ENCODE peak calls at places on chromosome 18, in six cellular contexts. One of them, this sample, is unnamed. For H3K27me3, the result is how much of the 10 kb centered on the place peaks cover.

GRCh38 chr18:77422974-77423373 is 173.3 kb downstream of the GALR1 start:
- DNase-seq in fibroblast of lung: no peak
- DNase-seq in tibial artery: no peak
- DNase-seq in brain microvascular endothelial cell: no peak
- DNase-seq in heart right ventricle: no peak
- DNase-seq in mammary epithelial cell: no peak
- DNase-seq in this sample: no peak

GRCh38 chr18:304887-305529 is 37.2 kb upstream of the THOC1 start:
- DNase-seq in brain microvascular endothelial cell: no peak
- DNase-seq in tibial artery: no peak
- DNase-seq in heart right ventricle: no peak
- DNase-seq in fibroblast of lung: peak
- DNase-seq in mammary epithelial cell: no peak
- DNase-seq in this sample: no peak

GRCh38 chr18:74299746-74300145 is 8.0 kb upstream of the CYB5A start:
- DNase-seq in brain microvascular endothelial cell: no peak
- DNase-seq in mammary epithelial cell: peak
- DNase-seq in heart right ventricle: no peak
- DNase-seq in tibial artery: no peak
- DNase-seq in fibroblast of lung: peak
- DNase-seq in this sample: no peak

GRCh38 chr18:8424917-8425725 is 184.1 kb upstream of the RAB12 start:
- DNase-seq in tibial artery: no peak
- DNase-seq in mammary epithelial cell: peak
- DNase-seq in heart right ventricle: no peak
- DNase-seq in fibroblast of lung: peak
- DNase-seq in brain microvascular endothelial cell: peak
- DNase-seq in this sample: no peak

GRCh38 chr18:3211236-3211992 is 8.4 kb downstream of the MYOM1 start:
- DNase-seq in brain microvascular endothelial cell: peak
- DNase-seq in heart right ventricle: peak
- DNase-seq in tibial artery: no peak
- DNase-seq in fibroblast of lung: peak
- DNase-seq in mammary epithelial cell: no peak
- DNase-seq in this sample: no peak

GRCh38 chr18:34808389-34808788 is 98.3 kb downstream of the DTNA start:
- DNase-seq in fibroblast of lung: no peak
- DNase-seq in heart right ventricle: no peak
- DNase-seq in brain microvascular endothelial cell: no peak
- DNase-seq in tibial artery: no peak
- DNase-seq in mammary epithelial cell: peak
- DNase-seq in this sample: no peak

GRCh38 chr18:33660696-33661310 is 82.8 kb downstream of the ASXL3 start:
- DNase-seq in brain microvascular endothelial cell: no peak
- DNase-seq in fibroblast of lung: peak
- DNase-seq in tibial artery: no peak
- DNase-seq in heart right ventricle: no peak
- DNase-seq in mammary epithelial cell: no peak
- DNase-seq in this sample: no peak

GRCh38 chr18:55101458-55101824 is 142.2 kb upstream of the CCDC68 start:
- DNase-seq in fibroblast of lung: peak
- DNase-seq in brain microvascular endothelial cell: no peak
- DNase-seq in mammary epithelial cell: no peak
- DNase-seq in tibial artery: no peak
- DNase-seq in heart right ventricle: no peak
- DNase-seq in this sample: no peak

GRCh38 chr18:74334242-74334893 is 18.7 kb downstream of the C18orf63 start:
- DNase-seq in brain microvascular endothelial cell: no peak
- DNase-seq in fibroblast of lung: no peak
- DNase-seq in heart right ventricle: no peak
- DNase-seq in tibial artery: no peak
- DNase-seq in mammary epithelial cell: no peak
- DNase-seq in this sample: no peak

GRCh38 chr18:2903006-2903405 is 56.2 kb downstream of the EMILIN2 start:
- DNase-seq in brain microvascular endothelial cell: no peak
- DNase-seq in mammary epithelial cell: peak
- DNase-seq in tibial artery: peak
- DNase-seq in heart right ventricle: peak
- DNase-seq in fibroblast of lung: peak
- DNase-seq in this sample: no peak

GRCh38 chr18:79068299-79068945 is 772 bp upstream of the ATP9B start:
- DNase-seq in tibial artery: no peak
- DNase-seq in heart right ventricle: no peak
- DNase-seq in brain microvascular endothelial cell: peak
- DNase-seq in mammary epithelial cell: no peak
- DNase-seq in fibroblast of lung: peak
- DNase-seq in this sample: no peak

GRCh38 chr18:48796491-48797205 is 154.1 kb downstream of the SMAD7 start:
- DNase-seq in brain microvascular endothelial cell: no peak
- DNase-seq in mammary epithelial cell: no peak
- DNase-seq in fibroblast of lung: no peak
- DNase-seq in tibial artery: peak
- DNase-seq in heart right ventricle: no peak
- DNase-seq in this sample: no peak

GRCh38 chr18:49243391-49243790 is 217.1 kb downstream of the DYM start:
- DNase-seq in tibial artery: no peak
- DNase-seq in brain microvascular endothelial cell: no peak
- DNase-seq in mammary epithelial cell: peak
- DNase-seq in fibroblast of lung: peak
- DNase-seq in heart right ventricle: no peak
- DNase-seq in this sample: no peak

GRCh38 chr18:12014521-12014920 is 33.2 kb downstream of the IMPA2 start:
- DNase-seq in heart right ventricle: no peak
- DNase-seq in brain microvascular endothelial cell: no peak
- DNase-seq in fibroblast of lung: no peak
- DNase-seq in tibial artery: no peak
- DNase-seq in mammary epithelial cell: no peak
- DNase-seq in this sample: no peak

GRCh38 chr18:39795350-39795749 is 2159.7 kb upstream of the PIK3C3 start:
- DNase-seq in fibroblast of lung: no peak
- DNase-seq in heart right ventricle: no peak
- DNase-seq in tibial artery: no peak
- DNase-seq in mammary epithelial cell: no peak
- DNase-seq in brain microvascular endothelial cell: no peak
- DNase-seq in this sample: no peak

GRCh38 chr18:3451989-3452749 is 2.2 kb downstream of the TGIF1 start:
- DNase-seq in tibial artery: peak
- DNase-seq in fibroblast of lung: peak
- DNase-seq in heart right ventricle: peak
- DNase-seq in brain microvascular endothelial cell: peak
- DNase-seq in mammary epithelial cell: peak
- DNase-seq in this sample: peak

DNA sequence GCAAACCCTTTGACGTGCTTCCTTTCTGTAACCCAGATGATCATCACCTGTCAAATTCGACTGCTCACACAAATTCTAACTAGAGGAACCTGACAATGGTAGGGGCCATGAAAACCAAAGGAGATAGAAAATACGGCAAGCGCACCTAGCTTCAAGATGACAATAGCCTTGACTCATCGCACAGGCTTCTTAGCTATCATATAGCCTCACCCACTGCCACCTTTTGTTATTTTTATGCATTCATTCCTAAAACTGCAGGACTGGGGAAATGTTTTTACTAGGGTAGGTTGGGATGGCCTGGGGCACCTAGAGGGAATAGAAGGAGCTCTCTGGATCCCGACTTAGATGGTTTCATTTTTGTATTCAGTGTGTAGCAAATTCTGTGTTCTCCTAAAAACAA is 582.8 kb upstream of the PIK3C3 start:
- DNase-seq in mammary epithelial cell: no peak
- DNase-seq in fibroblast of lung: no peak
- DNase-seq in brain microvascular endothelial cell: no peak
- DNase-seq in tibial artery: no peak
- DNase-seq in heart right ventricle: no peak
- DNase-seq in this sample: no peak
- H3K27ac ChIP-seq in mammary epithelial cell: no peak
- H3K27ac ChIP-seq in fibroblast of lung: no peak
- H3K27ac ChIP-seq in brain microvascular endothelial cell: no peak
- H3K27ac ChIP-seq in tibial artery: no peak
- H3K27ac ChIP-seq in heart right ventricle: no peak
- H3K27ac ChIP-seq in this sample: no peak

GRCh38 chr18:63143246-63143847 is 176.2 kb downstream of the BCL2 start:
- DNase-seq in mammary epithelial cell: no peak
- DNase-seq in heart right ventricle: no peak
- DNase-seq in fibroblast of lung: no peak
- DNase-seq in tibial artery: no peak
- DNase-seq in brain microvascular endothelial cell: no peak
- DNase-seq in this sample: no peak

GRCh38 chr18:63146185-63146584 is 173.4 kb downstream of the BCL2 start:
- DNase-seq in mammary epithelial cell: no peak
- DNase-seq in tibial artery: no peak
- DNase-seq in heart right ventricle: no peak
- DNase-seq in brain microvascular endothelial cell: no peak
- DNase-seq in fibroblast of lung: no peak
- DNase-seq in this sample: no peak

GRCh38 chr18:63147010-63147409 is 172.6 kb downstream of the BCL2 start:
- DNase-seq in tibial artery: no peak
- DNase-seq in fibroblast of lung: no peak
- DNase-seq in mammary epithelial cell: no peak
- DNase-seq in heart right ventricle: no peak
- DNase-seq in brain microvascular endothelial cell: no peak
- DNase-seq in this sample: no peak

GRCh38 chr18:63142502-63143045 is 177.0 kb downstream of the BCL2 start:
- DNase-seq in tibial artery: no peak
- DNase-seq in fibroblast of lung: no peak
- DNase-seq in brain microvascular endothelial cell: no peak
- DNase-seq in mammary epithelial cell: no peak
- DNase-seq in heart right ventricle: no peak
- DNase-seq in this sample: no peak

GRCh38 chr18:63144748-63145147 is 174.8 kb downstream of the BCL2 start:
- DNase-seq in brain microvascular endothelial cell: no peak
- DNase-seq in tibial artery: peak
- DNase-seq in heart right ventricle: no peak
- DNase-seq in fibroblast of lung: no peak
- DNase-seq in mammary epithelial cell: no peak
- DNase-seq in this sample: no peak
- H3K27me3 ChIP-seq in brain microvascular endothelial cell: under half
- H3K27me3 ChIP-seq in tibial artery: under half
- H3K27me3 ChIP-seq in heart right ventricle: under half
- H3K27me3 ChIP-seq in fibroblast of lung: under half
- H3K27me3 ChIP-seq in mammary epithelial cell: under half
- H3K27me3 ChIP-seq in this sample: under half

DNA sequence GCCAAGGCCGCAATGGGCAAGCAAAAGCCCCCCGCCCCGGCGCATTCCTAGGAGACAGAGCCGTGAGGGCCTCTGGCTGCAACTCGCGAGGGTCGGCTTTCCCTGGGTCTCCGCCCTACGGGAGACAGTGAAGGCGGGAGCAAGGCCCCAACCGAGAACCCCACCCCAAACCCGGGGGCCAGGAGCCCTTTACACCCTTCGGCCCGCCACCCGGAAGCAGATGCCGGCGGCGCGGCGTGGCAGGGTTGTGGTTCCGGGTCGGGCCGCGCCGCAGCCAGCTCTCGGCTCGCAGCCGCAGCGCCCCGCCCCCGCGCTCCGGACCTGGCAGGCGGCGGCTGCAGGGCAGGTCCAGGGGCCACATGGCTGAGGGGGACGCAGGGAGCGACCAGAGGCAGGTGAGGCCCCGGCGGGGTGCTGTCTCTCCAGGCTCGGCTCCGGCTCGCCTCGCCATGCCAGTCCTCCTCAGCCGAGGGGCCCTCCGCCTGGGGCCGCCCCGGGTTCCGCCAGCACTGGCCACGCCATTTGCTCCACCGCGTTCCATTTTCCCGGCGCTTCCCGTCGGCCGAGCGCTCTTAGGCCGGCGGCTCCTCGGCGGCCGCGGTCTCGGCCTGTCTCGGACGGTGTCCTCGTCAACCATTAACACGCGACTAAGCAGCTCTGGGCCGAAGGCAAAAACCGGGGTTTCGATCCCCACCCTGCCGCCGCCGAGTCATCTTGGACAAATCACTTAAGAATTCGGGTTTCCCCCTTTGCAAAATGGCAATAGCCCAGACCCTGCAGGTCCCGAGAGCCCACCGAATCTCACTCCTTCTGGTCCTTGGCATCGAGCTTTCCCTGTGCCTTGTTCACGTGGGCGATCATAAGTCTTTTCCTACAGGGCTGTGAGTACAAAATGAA is at the start of gene IMPACT:
- DNase-seq in mammary epithelial cell: peak
- DNase-seq in tibial artery: peak
- DNase-seq in heart right ventricle: peak
- DNase-seq in brain microvascular endothelial cell: peak
- DNase-seq in fibroblast of lung: peak
- DNase-seq in this sample: peak
- TF ChIP-seq CTCF in mammary epithelial cell: no peak
- TF ChIP-seq CTCF in tibial artery: no peak
- TF ChIP-seq CTCF in heart right ventricle: no peak
- TF ChIP-seq CTCF in brain microvascular endothelial cell: no peak
- TF ChIP-seq CTCF in fibroblast of lung: no peak
- TF ChIP-seq CTCF in this sample: no peak

GRCh38 chr18:22684268-22684667 is 248.9 kb upstream of the RBBP8 start:
- DNase-seq in brain microvascular endothelial cell: no peak
- DNase-seq in mammary epithelial cell: no peak
- DNase-seq in fibroblast of lung: no peak
- DNase-seq in heart right ventricle: no peak
- DNase-seq in tibial artery: no peak
- DNase-seq in this sample: no peak
- H3K27ac ChIP-seq in brain microvascular endothelial cell: peak
- H3K27ac ChIP-seq in mammary epithelial cell: no peak
- H3K27ac ChIP-seq in fibroblast of lung: no peak
- H3K27ac ChIP-seq in heart right ventricle: no peak
- H3K27ac ChIP-seq in tibial artery: no peak
- H3K27ac ChIP-seq in this sample: peak

GRCh38 chr18:57436965-57437333 is 1.8 kb downstream of the ONECUT2 start:
- DNase-seq in fibroblast of lung: no peak
- DNase-seq in heart right ventricle: no peak
- DNase-seq in mammary epithelial cell: no peak
- DNase-seq in brain microvascular endothelial cell: no peak
- DNase-seq in tibial artery: no peak
- DNase-seq in this sample: no peak
- H3K27me3 ChIP-seq in fibroblast of lung: half or more
- H3K27me3 ChIP-seq in heart right ventricle: half or more
- H3K27me3 ChIP-seq in mammary epithelial cell: half or more
- H3K27me3 ChIP-seq in brain microvascular endothelial cell: half or more
- H3K27me3 ChIP-seq in tibial artery: under half
- H3K27me3 ChIP-seq in this sample: under half

DNA sequence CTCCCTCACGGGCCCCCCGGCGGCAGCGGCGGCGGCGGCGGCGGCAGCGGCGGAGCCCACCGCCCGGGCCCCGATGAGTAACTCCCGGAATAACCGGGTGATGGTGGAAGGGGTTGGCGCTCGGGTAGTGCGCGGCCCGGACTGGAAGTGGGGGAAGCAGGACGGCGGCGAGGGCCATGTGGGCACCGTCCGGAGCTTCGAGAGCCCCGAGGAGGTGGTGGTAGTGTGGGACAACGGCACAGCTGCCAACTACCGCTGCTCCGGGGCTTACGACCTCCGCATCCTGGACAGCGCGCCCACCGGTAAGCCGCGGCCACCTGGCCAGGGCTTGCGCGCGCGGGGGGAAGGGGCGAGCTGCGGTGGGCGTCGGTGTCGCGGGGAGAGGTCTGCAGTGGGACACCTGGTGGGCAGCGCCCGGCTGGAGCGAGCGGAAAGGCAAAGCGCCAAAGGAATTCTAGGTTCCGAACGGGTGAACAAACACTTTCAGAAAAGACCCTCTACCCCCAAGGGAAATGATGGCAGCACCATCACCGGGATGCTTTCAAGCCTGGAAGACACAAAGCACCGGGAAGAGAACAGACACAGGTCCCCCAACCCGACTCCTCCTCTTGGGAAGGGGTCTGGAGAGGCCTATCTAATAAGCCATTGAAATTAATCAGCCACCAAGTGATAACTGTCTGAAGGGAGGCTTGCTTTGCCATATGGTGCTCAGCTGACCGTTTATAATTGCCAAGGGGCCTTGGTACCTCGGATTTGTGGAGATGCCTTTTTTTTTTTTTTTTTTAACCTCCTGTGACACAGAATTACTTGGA is 1.1 kb downstream of the MIB1 start:
- DNase-seq in heart right ventricle: peak
- DNase-seq in brain microvascular endothelial cell: no peak
- DNase-seq in tibial artery: peak
- DNase-seq in mammary epithelial cell: peak
- DNase-seq in fibroblast of lung: peak
- DNase-seq in this sample: peak
- TF ChIP-seq CTCF in heart right ventricle: no peak
- TF ChIP-seq CTCF in brain microvascular endothelial cell: no peak
- TF ChIP-seq CTCF in tibial artery: no peak
- TF ChIP-seq CTCF in mammary epithelial cell: no peak
- TF ChIP-seq CTCF in fibroblast of lung: no peak
- TF ChIP-seq CTCF in this sample: no peak